ENCODE peak calls at places on chromosomes 3 and 15, in five cellular contexts. A is IMR-90, Y is mesendoderm, L is neuronal stem cell, P is mesenchymal stem cell. R is an unnamed sample.

GRCh38 chr3:113626513-113627371 is 69.7 kb downstream of the USF3 start:
- DNase-seq in A (peak), L (peak), Y (peak), P (peak), R (peak)

GRCh38 chr3:150830094-150830681 is 67.2 kb upstream of the SIAH2 start:
- DNase-seq in P (peak), A (no peak), Y (peak), L (no peak), R (no peak)

GRCh38 chr15:61301701-61302100 is 72.6 kb upstream of the RORA start:
- DNase-seq in P (no peak), Y (no peak), L (no peak), A (no peak), R (no peak)

GRCh38 chr3:33355611-33356010 is 78.4 kb downstream of the FBXL2 start:
- DNase-seq in Y (peak), L (no peak), A (peak), P (no peak), R (no peak)

GRCh38 chr15:65389226-65389625 is 11.4 kb upstream of the IGDCC3 start:
- DNase-seq in P (no peak), Y (no peak), L (no peak), A (no peak), R (no peak)

GRCh38 chr15:85333132-85333831 is 47.1 kb upstream of the AKAP13 start:
- DNase-seq in Y (no peak), A (peak), P (peak), L (no peak), R (no peak)

GRCh38 chr3:149765762-149766334 is 13.6 kb upstream of the COMMD2 start:
- DNase-seq in L (peak), Y (peak), A (peak), P (peak), R (no peak)

GRCh38 chr15:81001180-81002003 is 669 bp downstream of the TLNRD1 start:
- DNase-seq in P (peak), Y (peak), A (peak), L (peak), R (no peak)

GRCh38 chr3:114411292-114411691 is 117.5 kb downstream of the TIGIT start:
- DNase-seq in A (peak), P (peak), Y (no peak), L (no peak), R (no peak)

GRCh38 chr3:50167069-50167781 is 12.1 kb downstream of the SEMA3F start:
- DNase-seq in L (no peak), Y (no peak), P (peak), A (peak), R (no peak)

GRCh38 chr3:30751610-30752299 is 142.7 kb downstream of the GADL1 start:
- DNase-seq in Y (peak), L (no peak), A (peak), P (peak), R (peak)

GRCh38 chr3:71397046-71397445 is 186.5 kb downstream of the FOXP1 start:
- DNase-seq in Y (peak), A (peak), P (peak), L (no peak), R (no peak)

DNA sequence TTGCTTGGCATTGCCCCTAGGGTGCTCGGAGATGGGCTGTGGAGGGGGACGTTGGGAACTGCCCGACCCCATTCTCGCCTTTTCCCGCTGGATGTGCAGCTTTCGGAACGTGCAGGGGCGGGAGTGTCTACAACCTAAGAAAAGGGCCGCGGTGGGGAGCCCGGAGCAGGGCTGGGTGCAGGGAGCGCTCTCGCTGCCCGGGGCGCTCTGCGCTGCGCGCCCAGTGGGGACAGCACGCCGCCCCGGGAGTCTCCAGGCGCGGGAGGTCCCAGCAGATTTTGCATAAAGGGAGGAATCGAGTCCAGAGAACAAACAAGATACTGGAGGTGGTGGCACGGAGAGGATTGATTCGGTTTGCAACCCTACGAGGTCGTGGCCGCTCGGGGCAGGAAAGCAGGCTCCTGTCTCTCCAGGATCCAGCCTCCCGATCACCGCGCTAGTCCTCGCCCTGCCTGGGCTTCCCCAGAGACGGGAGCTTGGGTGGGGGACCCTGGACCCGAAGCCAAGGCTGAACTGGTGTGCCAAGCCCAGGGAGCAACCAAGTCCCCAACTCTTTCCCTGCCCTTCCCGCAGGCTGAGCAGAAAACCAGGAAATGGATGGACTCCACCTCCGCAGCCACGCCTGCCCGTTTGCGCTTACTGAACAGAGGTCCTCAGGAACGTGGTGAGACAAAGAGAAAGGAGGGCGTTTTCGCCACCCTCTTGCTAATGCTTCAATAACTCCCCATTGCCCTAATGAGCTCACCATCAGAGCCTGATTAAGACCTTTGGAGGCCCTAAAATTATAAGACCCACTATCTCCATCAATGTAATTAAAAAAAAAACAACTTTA is 59.7 kb downstream of the NOX5 start:
- DNase-seq in P (peak), L (peak), A (peak), Y (peak), R (peak)
- H3K4me3 ChIP-seq in P (peak), L (peak), A (peak), Y (peak), R (peak)

GRCh38 chr15:71338251-71338650 is 223.0 kb downstream of the THSD4 start:
- DNase-seq in P (no peak), Y (no peak), L (no peak), A (no peak), R (no peak)

GRCh38 chr15:71336671-71337070 is 221.4 kb downstream of the THSD4 start:
- DNase-seq in L (no peak), P (no peak), A (no peak), Y (peak), R (no peak)

GRCh38 chr15:71337197-71337845 is 222.1 kb downstream of the THSD4 start:
- DNase-seq in L (no peak), A (no peak), Y (peak), P (peak), R (no peak)

GRCh38 chr15:71341811-71342550 is 226.7 kb downstream of the THSD4 start:
- DNase-seq in L (no peak), P (no peak), A (no peak), Y (no peak), R (no peak)

DNA sequence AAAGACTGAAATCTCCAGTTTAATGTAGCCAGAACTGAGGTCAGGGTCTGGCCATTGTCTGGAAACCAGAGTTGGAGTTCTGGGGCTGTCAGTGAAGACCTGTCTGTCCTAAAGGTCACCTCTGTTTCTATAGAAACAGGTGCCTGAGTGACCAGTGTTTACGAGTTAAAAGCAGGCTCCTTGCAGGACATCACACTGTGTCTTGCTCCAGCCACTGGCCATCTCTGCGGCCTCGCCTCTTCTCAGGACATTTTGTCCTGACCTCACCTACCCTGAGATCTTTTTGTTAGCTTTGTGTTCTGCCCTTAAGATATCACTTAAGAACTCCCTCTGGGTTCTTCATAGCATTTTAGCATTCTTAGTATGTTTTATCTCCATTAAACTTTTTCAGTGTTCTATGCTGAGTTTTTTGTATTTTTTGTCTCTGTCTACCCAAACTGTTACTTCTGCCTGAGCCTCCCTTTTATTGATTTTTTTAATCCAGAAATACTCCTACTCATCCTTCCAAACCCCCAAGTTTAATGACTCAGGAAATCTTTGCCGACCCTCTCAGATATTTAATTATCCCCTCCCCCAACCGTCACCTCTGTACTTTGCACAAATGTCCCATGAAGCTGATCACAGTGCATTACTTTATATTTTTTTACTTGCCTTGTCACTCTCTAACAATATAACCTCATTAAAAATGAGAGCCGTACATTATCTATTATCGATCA is 223.7 kb downstream of the THSD4 start:
- DNase-seq in A (no peak), L (no peak), P (no peak), Y (no peak), R (no peak)
- H2BK120ac ChIP-seq in A (peak), L (no peak), P (no peak), Y (no peak), R (no peak)

DNA sequence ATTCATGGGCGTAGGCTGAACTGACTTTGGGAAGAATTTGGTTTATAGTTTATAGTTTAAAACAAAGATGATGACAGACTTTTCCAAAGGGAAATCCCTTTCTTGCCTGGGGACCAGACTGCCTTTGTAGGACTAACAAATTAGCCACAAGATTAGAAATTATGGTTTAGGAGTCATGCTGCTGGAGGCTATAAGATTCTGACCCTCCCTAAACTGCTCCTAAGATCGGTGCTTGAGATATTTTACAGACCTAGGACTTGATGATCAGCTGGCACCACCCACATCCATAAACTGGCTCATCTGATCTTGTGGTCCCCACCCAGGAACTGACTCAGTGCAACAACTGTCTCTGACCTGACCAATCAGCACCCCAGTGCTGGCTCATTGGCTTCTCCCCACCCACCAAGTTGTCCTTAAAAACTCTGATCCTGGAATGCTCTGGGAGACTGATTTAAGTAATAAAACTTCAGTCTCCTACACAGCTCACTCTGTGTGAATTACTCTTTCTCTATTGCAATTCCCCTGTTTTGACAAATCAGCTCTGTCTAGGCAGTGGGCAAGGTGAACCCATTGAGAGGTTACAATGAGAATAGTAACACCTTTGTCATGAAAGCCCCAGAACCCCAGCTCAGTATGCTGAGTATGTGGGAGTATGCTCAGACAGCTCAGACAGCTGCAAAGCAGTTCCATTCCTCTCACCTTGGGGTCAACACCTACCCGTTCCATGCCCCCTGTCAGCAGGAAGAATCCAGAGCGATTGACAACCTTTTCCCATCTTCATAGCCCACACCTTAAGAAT is 51.6 kb upstream of the C15orf39 start:
- DNase-seq in A (peak), L (no peak), Y (no peak), P (peak), R (no peak)
- H3K4me3 ChIP-seq in A (no peak), L (no peak), Y (no peak), P (peak), R (no peak)

DNA sequence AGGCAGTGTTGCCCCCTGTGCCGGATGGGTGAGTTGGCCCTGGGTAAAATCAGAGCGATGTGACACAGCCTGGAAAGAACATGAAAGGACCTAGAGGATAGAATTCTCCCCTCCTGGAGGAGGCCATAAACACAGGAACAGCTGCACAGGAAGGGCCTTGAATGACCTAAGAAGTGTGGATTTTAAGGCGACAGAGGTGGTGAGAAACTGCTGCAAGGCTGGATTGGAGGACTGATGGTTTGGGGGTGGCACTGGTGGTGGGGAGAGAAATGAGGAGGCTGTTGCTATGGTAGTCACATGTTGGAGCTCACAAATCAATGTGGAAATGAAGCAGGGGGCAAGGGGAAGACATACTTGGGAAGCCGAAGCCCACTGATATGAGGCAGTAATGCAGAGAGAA is 13.8 kb downstream of the XIRP1 start:
- DNase-seq in P (peak), Y (peak), L (no peak), A (peak), R (no peak)
- H2BK120ac ChIP-seq in P (peak), Y (no peak), L (no peak), A (peak), R (no peak)